ENCODE peak calls at places on chromosomes 16 and 17, in six cellular contexts. J is GM23248, A is MM.1S, V is PC-3, I is HCT116, K is SK-N-SH. S is an unnamed sample.

GRCh38 chr17:30124273-30124796 is 7.7 kb downstream of the NSRP1 start:
- DNase-seq in V (no peak), I (no peak), A (no peak), K (no peak), J (no peak), S (no peak)

GRCh38 chr17:80432350-80432955 is 17.5 kb downstream of the ENDOV start:
- DNase-seq in J (no peak), V (no peak), I (no peak), K (no peak), A (no peak), S (no peak)

GRCh38 chr17:50527155-50527762 is 5.3 kb upstream of the EPN3 start:
- DNase-seq in J (no peak), I (no peak), V (no peak), A (no peak), K (no peak), S (no peak)

GRCh38 chr16:15643453-15644305 is 725 bp upstream of the MARF1 start:
- DNase-seq in J (peak; percentile 87), V (peak; percentile 53), A (peak; percentile 55), I (peak; percentile 44), K (peak; percentile 65), S (peak; percentile 75)

GRCh38 chr17:50570516-50570915 is 10.0 kb downstream of the CACNA1G start:
- DNase-seq in I (no peak), A (no peak), K (no peak), V (no peak), J (no peak), S (no peak)

GRCh38 chr17:50460831-50461526 is 7.7 kb downstream of the CHAD start:
- DNase-seq in J (no peak), A (no peak), K (no peak), V (no peak), I (no peak), S (no peak)

GRCh38 chr16:88378401-88378800 is 4.4 kb upstream of the ZNF469 start:
- DNase-seq in A (no peak), V (no peak), I (no peak), J (no peak), K (no peak), S (no peak)

GRCh38 chr17:60901222-60901621 is 223.6 kb downstream of the BCAS3 start:
- DNase-seq in K (no peak), A (no peak), V (peak; percentile 17), I (no peak), J (peak; percentile 8), S (no peak)

GRCh38 chr16:53482123-53482522 is 20.9 kb downstream of the AKTIP start:
- DNase-seq in A (no peak), V (no peak), J (peak; percentile 44), I (no peak), K (no peak), S (no peak)

GRCh38 chr16:1534021-1535020 is 855 bp downstream of the TMEM204 start:
- DNase-seq in V (no peak), K (no peak), I (no peak), A (no peak), J (peak; percentile 74), S (no peak)

GRCh38 chr16:4639899-4640509 is 15.4 kb downstream of the MGRN1 start:
- DNase-seq in K (no peak), J (peak; percentile 12), A (no peak), I (no peak), V (no peak), S (no peak)

GRCh38 chr17:19746517-19746916 is 1.6 kb downstream of the ALDH3A1 start:
- DNase-seq in I (no peak), K (no peak), A (no peak), V (no peak), J (no peak), S (no peak)

GRCh38 chr16:49834496-49835009 is 21.4 kb downstream of the ZNF423 start:
- DNase-seq in I (no peak), K (peak; percentile 81), A (no peak), V (no peak), J (peak; percentile 17), S (no peak)

GRCh38 chr16:89150090-89150835 is 21.3 kb upstream of the CDH15 start:
- DNase-seq in K (peak; percentile 73), J (no peak), A (no peak), I (no peak), V (no peak), S (no peak)

GRCh38 chr17:58575511-58575910 is 61.1 kb upstream of the MTMR4 start:
- DNase-seq in V (peak; percentile 87), A (no peak), K (no peak), J (peak; percentile 79), I (peak; percentile 29), S (no peak)

GRCh38 chr16:88383401-88384221 is 852 bp downstream of the ZNF469 start:
- DNase-seq in K (peak; percentile 92), V (peak; percentile 42), I (peak; percentile 28), J (peak; percentile 76), A (no peak), S (no peak)

GRCh38 chr16:11329891-11330290 is 15.4 kb upstream of the RMI2 start:
- DNase-seq in K (no peak), A (no peak), V (no peak), J (no peak), I (no peak), S (peak; percentile 78)

GRCh38 chr17:6325741-6326140 is 109.2 kb downstream of the AIPL1 start:
- DNase-seq in K (no peak), I (no peak), J (no peak), A (no peak), V (no peak), S (no peak)

GRCh38 chr16:1991588-1992474 is 2.1 kb downstream of the SYNGR3 start:
- DNase-seq in J (peak; percentile 92), I (peak; percentile 61), K (peak; percentile 84), A (peak; percentile 94), V (peak; percentile 63), S (peak; percentile 98)

GRCh38 chr16:86848821-86849220 is 270.5 kb downstream of the FOXL1 start:
- DNase-seq in J (no peak), V (no peak), I (no peak), A (no peak), K (no peak), S (no peak)

GRCh38 chr16:15770107-15770506 is 86.7 kb downstream of the MYH11 start:
- DNase-seq in I (no peak), J (no peak), K (no peak), A (no peak), V (no peak), S (no peak)

GRCh38 chr16:85359147-85359822 is 247.0 kb upstream of the CIBAR2 start:
- DNase-seq in I (no peak), V (no peak), J (peak; percentile 37), A (no peak), K (no peak), S (no peak)

GRCh38 chr16:22652463-22652845 is 141.8 kb downstream of the NPIPB5 start:
- DNase-seq in I (no peak), V (no peak), A (no peak), K (no peak), J (no peak), S (no peak)

GRCh38 chr17:42474270-42474669 is 15.6 kb downstream of the ATP6V0A1 start:
- DNase-seq in A (no peak), V (no peak), K (no peak), I (no peak), J (no peak), S (no peak)

GRCh38 chr16:88633684-88634140 is 4.7 kb upstream of the IL17C start:
- DNase-seq in A (peak; percentile 52), K (peak; percentile 60), J (peak; percentile 56), I (no peak), V (no peak), S (peak; percentile 67)

GRCh38 chr17:74201250-74201649 is 2.2 kb upstream of the RPL38 start:
- DNase-seq in V (peak; percentile 53), A (no peak), I (no peak), K (no peak), J (peak; percentile 70), S (no peak)

GRCh38 chr17:45284176-45285140 is 22.6 kb upstream of the SPATA32 start:
- DNase-seq in K (no peak), I (no peak), V (peak; percentile 32), A (peak; percentile 19), J (no peak), S (peak; percentile 64)

GRCh38 chr16:58464047-58464915 is 35.7 kb upstream of the NDRG4 start:
- DNase-seq in V (peak; percentile 39), I (no peak), A (no peak), K (peak; percentile 82), J (peak; percentile 22), S (peak; percentile 59)
- H3K9ac ChIP-seq in V (no peak overlapping the region), I (no peak overlapping the region), A (no peak overlapping the region), K (no peak overlapping the region), J (no peak overlapping the region), S (peak overlapping the region; percentile 67)

DNA sequence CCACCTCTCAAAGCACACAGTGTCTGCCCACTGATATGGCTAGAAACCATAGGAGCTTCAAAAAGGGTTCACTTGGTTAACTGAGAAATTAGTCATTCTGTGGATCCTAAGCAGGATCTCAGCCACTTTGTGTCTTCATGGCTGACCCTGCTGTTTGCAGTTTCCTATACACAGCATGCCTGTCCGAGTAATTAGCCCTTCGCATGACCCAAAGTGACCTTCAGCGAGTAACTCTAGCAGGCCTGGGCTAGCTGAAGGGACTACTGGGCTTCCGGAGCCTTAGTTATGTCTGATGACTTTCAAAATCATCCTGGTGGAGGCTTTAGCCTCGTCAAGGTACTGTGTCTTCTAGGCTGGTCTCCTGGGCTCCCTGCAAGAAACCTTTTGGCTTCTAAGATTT is 28.9 kb upstream of the FBXW10B start:
- DNase-seq in A (no peak), I (no peak), J (peak; percentile 21), V (no peak), K (no peak), S (no peak)
- H3K9me2 ChIP-seq in A (no peaks in the 10 kb centered on the region), I (no peaks in the 10 kb centered on the region), J (no peaks in the 10 kb centered on the region), V (no peaks in the 10 kb centered on the region), K (no peaks in the 10 kb centered on the region), S (no peaks in the 10 kb centered on the region)

GRCh38 chr16:79146-80054 is 1.4 kb downstream of the MPG start:
- DNase-seq in J (peak; percentile 62), V (no peak), I (no peak), A (no peak), K (no peak), S (no peak)
- H3K4me3 ChIP-seq in J (peak overlapping the region; percentile 87), V (peak overlapping the region; percentile 84), I (peak overlapping the region; percentile 62), A (peak overlapping the region; percentile 90), K (peak overlapping the region; percentile 92), S (peak overlapping the region; percentile 72)

GRCh38 chr17:82893779-82894178 is 54.0 kb upstream of the ZNF750 start:
- DNase-seq in V (no peak), A (no peak), K (no peak), I (no peak), J (peak; percentile 23), S (no peak)
- H3K9ac ChIP-seq in V (no peak overlapping the region), A (no peak overlapping the region), K (no peak overlapping the region), I (no peak overlapping the region), J (peak overlapping the region; percentile 27), S (no peak overlapping the region)

GRCh38 chr17:70892527-70892926 is 723.2 kb downstream of the KCNJ2 start:
- DNase-seq in J (no peak), V (no peak), K (no peak), A (no peak), I (no peak), S (no peak)
- H3K9me2 ChIP-seq in J (no peaks in the 10 kb centered on the region), V (no peaks in the 10 kb centered on the region), K (no peaks in the 10 kb centered on the region), A (no peaks in the 10 kb centered on the region), I (no peaks in the 10 kb centered on the region), S (no peaks in the 10 kb centered on the region)

GRCh38 chr16:31216116-31216469 is 842 bp downstream of the PYDC1 start:
- DNase-seq in I (no peak), A (no peak), J (no peak), K (no peak), V (no peak), S (no peak)
- H3K4me3 ChIP-seq in I (no peak overlapping the region), A (no peak overlapping the region), J (no peak overlapping the region), K (no peak overlapping the region), V (peak overlapping the region; percentile 68), S (no peak overlapping the region)